ENCODE peak calls at places on chromosomes 1 and 21, in six cellular contexts. One of them, this sample, is unnamed. For H3K9me3, the result is how much of the 10 kb centered on the place peaks cover.

GRCh38 chr1:115165776-115166175 is 76.5 kb upstream of the TSPAN2 start:
- DNase-seq in sigmoid colon: no peak
- DNase-seq in HCT116: no peak
- DNase-seq in A549: no peak
- DNase-seq in body of pancreas: no peak
- DNase-seq in ovary: no peak
- DNase-seq in this sample: no peak

GRCh38 chr1:11800756-11801433 is 4.9 kb downstream of the MTHFR start:
- DNase-seq in sigmoid colon: peak
- DNase-seq in HCT116: peak
- DNase-seq in A549: no peak
- DNase-seq in body of pancreas: no peak
- DNase-seq in ovary: no peak
- DNase-seq in this sample: no peak

GRCh38 chr1:226723640-226724532 is 15.2 kb downstream of the ITPKB start:
- DNase-seq in sigmoid colon: peak
- DNase-seq in HCT116: no peak
- DNase-seq in A549: no peak
- DNase-seq in body of pancreas: peak
- DNase-seq in ovary: peak
- DNase-seq in this sample: peak

GRCh38 chr1:229376521-229376920 is 33.7 kb upstream of the CCSAP start:
- DNase-seq in sigmoid colon: no peak
- DNase-seq in HCT116: no peak
- DNase-seq in A549: no peak
- DNase-seq in body of pancreas: no peak
- DNase-seq in ovary: no peak
- DNase-seq in this sample: no peak

GRCh38 chr1:150507912-150508864 is at the start of gene ECM1:
- DNase-seq in sigmoid colon: peak
- DNase-seq in HCT116: no peak
- DNase-seq in A549: peak
- DNase-seq in body of pancreas: peak
- DNase-seq in ovary: peak
- DNase-seq in this sample: no peak

GRCh38 chr1:7638078-7638477 is 133.0 kb upstream of the VAMP3 start:
- DNase-seq in sigmoid colon: no peak
- DNase-seq in HCT116: no peak
- DNase-seq in A549: no peak
- DNase-seq in body of pancreas: no peak
- DNase-seq in ovary: no peak
- DNase-seq in this sample: no peak

GRCh38 chr21:17416139-17416538 is 96.7 kb upstream of the CXADR start:
- DNase-seq in sigmoid colon: no peak
- DNase-seq in HCT116: no peak
- DNase-seq in A549: no peak
- DNase-seq in body of pancreas: no peak
- DNase-seq in ovary: no peak
- DNase-seq in this sample: no peak

GRCh38 chr1:214665606-214666110 is 62.7 kb downstream of the CENPF start:
- DNase-seq in sigmoid colon: no peak
- DNase-seq in HCT116: no peak
- DNase-seq in A549: no peak
- DNase-seq in body of pancreas: no peak
- DNase-seq in ovary: no peak
- DNase-seq in this sample: no peak

GRCh38 chr1:72122099-72122893 is 160.0 kb downstream of the NEGR1 start:
- DNase-seq in sigmoid colon: no peak
- DNase-seq in HCT116: no peak
- DNase-seq in A549: no peak
- DNase-seq in body of pancreas: no peak
- DNase-seq in ovary: no peak
- DNase-seq in this sample: no peak

GRCh38 chr1:89671775-89672488 is 39.0 kb downstream of the LRRC8C start:
- DNase-seq in sigmoid colon: no peak
- DNase-seq in HCT116: no peak
- DNase-seq in A549: peak
- DNase-seq in body of pancreas: no peak
- DNase-seq in ovary: no peak
- DNase-seq in this sample: no peak

GRCh38 chr21:33395866-33396265 is 7.3 kb upstream of the IFNGR2 start:
- DNase-seq in sigmoid colon: no peak
- DNase-seq in HCT116: no peak
- DNase-seq in A549: no peak
- DNase-seq in body of pancreas: no peak
- DNase-seq in ovary: no peak
- DNase-seq in this sample: no peak

GRCh38 chr1:117683571-117684285 is 77.9 kb downstream of the TENT5C start:
- DNase-seq in sigmoid colon: no peak
- DNase-seq in HCT116: no peak
- DNase-seq in A549: no peak
- DNase-seq in body of pancreas: no peak
- DNase-seq in ovary: no peak
- DNase-seq in this sample: no peak

GRCh38 chr1:207035877-207036558 is 3.5 kb upstream of the C1orf116 start:
- DNase-seq in sigmoid colon: no peak
- DNase-seq in HCT116: no peak
- DNase-seq in A549: no peak
- DNase-seq in body of pancreas: no peak
- DNase-seq in ovary: no peak
- DNase-seq in this sample: no peak

GRCh38 chr1:202834771-202835547 is 24.2 kb downstream of the PCAT6 start:
- DNase-seq in sigmoid colon: no peak
- DNase-seq in HCT116: no peak
- DNase-seq in A549: no peak
- DNase-seq in body of pancreas: no peak
- DNase-seq in ovary: no peak
- DNase-seq in this sample: no peak

GRCh38 chr1:61143821-61144220 is 61.5 kb downstream of the NFIA start:
- DNase-seq in sigmoid colon: no peak
- DNase-seq in HCT116: no peak
- DNase-seq in A549: no peak
- DNase-seq in body of pancreas: no peak
- DNase-seq in ovary: no peak
- DNase-seq in this sample: no peak

GRCh38 chr1:78015148-78015547 is 10.4 kb downstream of the DNAJB4 start:
- DNase-seq in sigmoid colon: no peak
- DNase-seq in HCT116: no peak
- DNase-seq in A549: no peak
- DNase-seq in body of pancreas: no peak
- DNase-seq in ovary: no peak
- DNase-seq in this sample: no peak

GRCh38 chr1:125080077-125080476 is 3895.3 kb downstream of the SRGAP2C start:
- DNase-seq in sigmoid colon: no peak
- DNase-seq in HCT116: no peak
- DNase-seq in A549: no peak
- DNase-seq in body of pancreas: no peak
- DNase-seq in ovary: no peak
- DNase-seq in this sample: no peak
- H3K9me3 ChIP-seq in sigmoid colon: under half
- H3K9me3 ChIP-seq in HCT116: under half
- H3K9me3 ChIP-seq in A549: under half
- H3K9me3 ChIP-seq in body of pancreas: under half
- H3K9me3 ChIP-seq in ovary: under half
- H3K9me3 ChIP-seq in this sample: under half

GRCh38 chr1:167924102-167924501 is 10.2 kb upstream of the ADCY10 start:
- DNase-seq in sigmoid colon: no peak
- DNase-seq in HCT116: no peak
- DNase-seq in A549: no peak
- DNase-seq in body of pancreas: no peak
- DNase-seq in ovary: no peak
- DNase-seq in this sample: no peak
- TF ChIP-seq POLR2A in sigmoid colon: no peak
- TF ChIP-seq POLR2A in HCT116: no peak
- TF ChIP-seq POLR2A in A549: no peak
- TF ChIP-seq POLR2A in body of pancreas: no peak
- TF ChIP-seq POLR2A in ovary: no peak
- TF ChIP-seq POLR2A in this sample: no peak

DNA sequence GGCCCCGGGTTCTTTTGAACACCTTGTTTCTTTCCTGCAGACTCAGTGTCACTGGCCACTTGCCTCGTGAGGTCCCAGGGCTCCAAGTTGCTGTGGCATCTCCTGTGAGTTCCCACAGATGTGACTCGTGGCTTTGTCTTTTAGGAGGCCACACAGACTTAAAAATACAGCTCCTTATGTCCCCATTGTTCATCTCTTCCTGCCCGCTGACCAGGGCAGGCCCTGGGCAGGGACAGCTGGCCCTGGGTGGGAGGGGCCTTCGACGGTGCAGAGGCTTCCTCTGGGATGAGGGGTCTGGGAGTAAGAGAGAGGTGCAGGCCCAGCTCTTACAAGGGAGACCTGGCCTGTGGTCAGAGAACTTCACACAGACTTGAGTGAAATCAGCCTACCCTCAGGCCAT is 15.6 kb downstream of the LDLRAP1 start:
- DNase-seq in sigmoid colon: no peak
- DNase-seq in HCT116: no peak
- DNase-seq in A549: no peak
- DNase-seq in body of pancreas: no peak
- DNase-seq in ovary: no peak
- DNase-seq in this sample: no peak
- H3K27ac ChIP-seq in sigmoid colon: no peak
- H3K27ac ChIP-seq in HCT116: no peak
- H3K27ac ChIP-seq in A549: no peak
- H3K27ac ChIP-seq in body of pancreas: no peak
- H3K27ac ChIP-seq in ovary: no peak
- H3K27ac ChIP-seq in this sample: no peak

GRCh38 chr1:16625497-16626408 is 12.4 kb upstream of the NBPF1 start:
- DNase-seq in sigmoid colon: peak
- DNase-seq in HCT116: no peak
- DNase-seq in A549: no peak
- DNase-seq in body of pancreas: no peak
- DNase-seq in ovary: peak
- DNase-seq in this sample: no peak

GRCh38 chr1:16628361-16629111 is 15.2 kb upstream of the NBPF1 start:
- DNase-seq in sigmoid colon: peak
- DNase-seq in HCT116: no peak
- DNase-seq in A549: no peak
- DNase-seq in body of pancreas: peak
- DNase-seq in ovary: peak
- DNase-seq in this sample: no peak

GRCh38 chr1:16631248-16632043 is 18.1 kb upstream of the NBPF1 start:
- DNase-seq in sigmoid colon: peak
- DNase-seq in HCT116: no peak
- DNase-seq in A549: no peak
- DNase-seq in body of pancreas: peak
- DNase-seq in ovary: peak
- DNase-seq in this sample: no peak

DNA sequence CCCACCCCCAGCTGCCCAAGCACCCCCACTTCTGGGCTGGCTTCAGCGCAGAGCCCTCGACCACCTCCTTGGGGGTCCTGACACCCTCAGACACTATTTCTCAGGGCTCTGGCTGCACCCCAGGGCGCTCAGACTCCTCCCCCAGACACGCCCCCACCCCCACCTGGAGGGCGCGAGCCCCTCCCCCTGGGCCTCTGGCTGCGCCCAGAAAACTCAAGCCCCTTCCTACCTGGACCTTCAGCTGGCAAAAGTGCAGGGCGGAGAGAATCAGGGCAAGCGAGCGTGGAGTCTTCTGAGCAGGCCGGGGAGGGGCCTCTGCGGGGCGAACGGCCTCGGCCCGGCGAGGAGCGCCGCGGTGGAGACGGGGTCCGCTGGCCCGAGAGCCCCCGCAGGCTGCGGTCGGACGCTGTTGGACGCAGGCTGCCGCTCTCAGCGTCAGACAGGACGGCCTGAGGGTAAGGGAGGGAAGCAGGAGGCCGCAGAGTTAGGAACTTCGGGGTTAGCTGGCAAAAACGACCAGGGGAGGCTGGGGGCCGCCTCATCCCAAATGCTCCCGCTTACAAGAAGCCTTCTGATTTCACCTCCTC is 17.4 kb upstream of the NBPF1 start:
- DNase-seq in sigmoid colon: peak
- DNase-seq in HCT116: no peak
- DNase-seq in A549: no peak
- DNase-seq in body of pancreas: no peak
- DNase-seq in ovary: peak
- DNase-seq in this sample: no peak
- H3K9me3 ChIP-seq in sigmoid colon: under half
- H3K9me3 ChIP-seq in HCT116: under half
- H3K9me3 ChIP-seq in A549: under half
- H3K9me3 ChIP-seq in body of pancreas: under half
- H3K9me3 ChIP-seq in ovary: under half
- H3K9me3 ChIP-seq in this sample: under half

DNA sequence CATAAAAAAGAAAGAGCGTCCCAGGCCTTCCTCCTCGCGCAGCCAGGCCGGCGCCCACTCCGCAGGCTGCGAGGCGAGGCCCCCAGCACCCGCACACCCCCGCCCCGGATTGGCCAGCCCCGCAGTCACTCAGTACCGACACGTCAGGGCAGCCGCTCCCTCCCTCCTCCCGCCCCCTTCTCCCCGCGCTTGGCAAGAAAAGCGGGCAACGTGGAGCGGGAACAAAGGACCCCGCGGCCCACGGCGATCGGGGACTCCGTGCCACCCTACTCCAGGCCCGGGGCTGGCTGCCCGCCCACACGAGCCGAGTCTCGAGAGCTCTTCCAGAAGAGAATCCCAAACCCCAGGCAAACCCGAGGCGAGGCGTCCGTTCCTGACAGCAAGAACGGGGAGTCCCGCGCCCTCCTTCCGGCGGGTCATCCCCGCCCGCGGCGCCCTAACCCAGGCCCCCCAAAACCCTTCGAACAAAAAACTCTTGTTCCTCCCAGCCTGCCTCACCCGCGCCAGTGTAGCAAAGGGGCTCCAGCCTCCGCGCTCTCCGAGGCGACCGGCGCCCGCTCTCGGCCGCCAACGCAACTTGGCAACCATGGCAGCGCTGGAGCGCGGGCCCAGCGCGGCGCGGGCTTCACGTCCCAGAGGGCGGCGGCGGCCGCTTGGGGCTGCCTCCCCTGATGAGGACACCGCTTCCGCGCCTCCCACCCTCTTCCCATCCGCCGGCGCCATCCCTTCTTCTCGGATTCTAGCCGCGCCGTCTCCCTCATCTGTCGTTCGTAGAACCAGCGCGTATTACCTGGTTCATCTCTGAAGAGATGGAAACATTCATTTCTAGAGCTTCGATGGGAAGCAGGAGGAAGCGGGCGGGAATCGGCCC is 645 bp downstream of the IVNS1ABP start:
- DNase-seq in sigmoid colon: peak
- DNase-seq in HCT116: peak
- DNase-seq in A549: peak
- DNase-seq in body of pancreas: peak
- DNase-seq in ovary: peak
- DNase-seq in this sample: peak
- TF ChIP-seq POLR2A in sigmoid colon: peak
- TF ChIP-seq POLR2A in HCT116: peak
- TF ChIP-seq POLR2A in A549: no peak
- TF ChIP-seq POLR2A in body of pancreas: no peak
- TF ChIP-seq POLR2A in ovary: peak
- TF ChIP-seq POLR2A in this sample: peak